ENCODE peak calls at places on chromosomes 2 and 18, in nine cellular contexts. S is CD8-positive, alpha-beta T cell; T is GM23248; F is testis; D is endodermal cell; Q is WERI-Rb-1; U is kidney; G is colonic mucosa; O is neuronal stem cell. W is an unnamed sample. For H3K36me3, the result is how much of the 10 kb centered on the place peaks cover.

GRCh38 chr2:184363213-184363612 is 235.1 kb upstream of the ZNF804A start:
- DNase-seq in S (no peak), T (no peak), F (no peak), D (no peak), Q (peak), U (no peak), G (no peak), O (no peak), W (no peak)

GRCh38 chr2:220504890-220505564 is 877.6 kb downstream of the SLC4A3 start:
- DNase-seq in S (no peak), T (peak), F (no peak), D (peak), Q (no peak), U (no peak), G (peak), O (no peak), W (peak)

GRCh38 chr2:152228215-152228614 is 52.7 kb upstream of the STAM2 start:
- DNase-seq in S (no peak), T (peak), F (no peak), D (no peak), Q (no peak), U (no peak), G (no peak), O (no peak), W (no peak)

GRCh38 chr2:178238144-178238521 is 43.8 kb downstream of the OSBPL6 start:
- DNase-seq in S (no peak), T (peak), F (no peak), D (no peak), Q (no peak), U (no peak), G (no peak), O (no peak), W (peak)

GRCh38 chr2:191467113-191467512 is 210.8 kb upstream of the NABP1 start:
- DNase-seq in S (no peak), T (no peak), F (no peak), D (no peak), Q (no peak), U (no peak), G (no peak), O (no peak), W (no peak)

GRCh38 chr2:203328735-203329549 is 748 bp downstream of the ABI2 start:
- DNase-seq in S (peak), T (peak), F (peak), D (peak), Q (peak), U (no peak), G (peak), O (peak), W (peak)

GRCh38 chr2:231110551-231110950 is 14.3 kb downstream of the HTR2B start:
- DNase-seq in S (no peak), T (peak), F (no peak), D (no peak), Q (no peak), U (no peak), G (no peak), O (no peak), W (peak)

GRCh38 chr2:216635171-216635570 is 2.0 kb downstream of the IGFBP2 start:
- DNase-seq in S (no peak), T (no peak), F (no peak), D (peak), Q (no peak), U (no peak), G (no peak), O (peak), W (no peak)

GRCh38 chr2:204060896-204061640 is 124.5 kb downstream of the ICOS start:
- DNase-seq in S (no peak), T (no peak), F (no peak), D (no peak), Q (peak), U (no peak), G (no peak), O (no peak), W (no peak)

GRCh38 chr18:9348766-9349165 is 14.2 kb downstream of the TWSG1 start:
- DNase-seq in S (no peak), T (peak), F (no peak), D (no peak), Q (no peak), U (no peak), G (no peak), O (no peak), W (no peak)

GRCh38 chr2:174023591-174024523 is 58.7 kb upstream of the SP3 start:
- DNase-seq in S (no peak), T (peak), F (no peak), D (peak), Q (peak), U (no peak), G (no peak), O (no peak), W (peak)

GRCh38 chr18:31410716-31411483 is 34.3 kb downstream of the DSG4 start:
- DNase-seq in S (no peak), T (no peak), F (peak), D (peak), Q (no peak), U (peak), G (no peak), O (no peak), W (no peak)

GRCh38 chr2:41909584-41909983 is 138.2 kb upstream of the PKDCC start:
- DNase-seq in S (no peak), T (no peak), F (no peak), D (no peak), Q (no peak), U (no peak), G (no peak), O (no peak), W (no peak)

GRCh38 chr2:65231892-65232477 is 4.4 kb downstream of the ACTR2 start:
- DNase-seq in S (no peak), T (peak), F (no peak), D (no peak), Q (no peak), U (no peak), G (no peak), O (no peak), W (peak)

GRCh38 chr18:77222464-77222863 is 27.2 kb upstream of the GALR1 start:
- DNase-seq in S (no peak), T (no peak), F (no peak), D (no peak), Q (no peak), U (no peak), G (no peak), O (no peak), W (no peak)

GRCh38 chr18:7492385-7492784 is 74.7 kb upstream of the PTPRM start:
- DNase-seq in S (no peak), T (no peak), F (no peak), D (no peak), Q (no peak), U (no peak), G (no peak), O (no peak), W (no peak)

GRCh38 chr18:31487251-31488015 is 10.5 kb upstream of the DSG2 start:
- DNase-seq in S (no peak), T (peak), F (no peak), D (no peak), Q (no peak), U (no peak), G (no peak), O (no peak), W (peak)

GRCh38 chr2:3958969-3959368 is 255.6 kb downstream of the DCDC2C start:
- DNase-seq in S (no peak), T (no peak), F (no peak), D (no peak), Q (no peak), U (no peak), G (no peak), O (no peak), W (no peak)

GRCh38 chr2:100939445-100939844 is 62.6 kb upstream of the RPL31 start:
- DNase-seq in S (no peak), T (no peak), F (no peak), D (no peak), Q (no peak), U (no peak), G (no peak), O (no peak), W (no peak)

GRCh38 chr2:20614201-20615045 is 36.5 kb downstream of the HS1BP3 start:
- DNase-seq in S (no peak), T (no peak), F (no peak), D (peak), Q (peak), U (peak), G (no peak), O (peak), W (no peak)

GRCh38 chr2:193824474-193824873 is 1629.7 kb upstream of the TMEFF2 start:
- DNase-seq in S (no peak), T (peak), F (no peak), D (no peak), Q (no peak), U (no peak), G (no peak), O (no peak), W (peak)

GRCh38 chr2:119260636-119261497 is 37.2 kb downstream of the STEAP3 start:
- DNase-seq in S (no peak), T (peak), F (peak), D (peak), Q (no peak), U (no peak), G (no peak), O (no peak), W (no peak)

GRCh38 chr2:104562537-104562936 is 291.4 kb upstream of the POU3F3 start:
- DNase-seq in S (no peak), T (no peak), F (no peak), D (no peak), Q (no peak), U (no peak), G (no peak), O (no peak), W (no peak)

GRCh38 chr18:69400976-69401474 is 337 bp downstream of the DOK6 start:
- DNase-seq in S (no peak), T (peak), F (peak), D (peak), Q (peak), U (peak), G (no peak), O (peak), W (peak)

GRCh38 chr18:49486617-49486958 is 446 bp downstream of the C18orf32 start:
- DNase-seq in S (no peak), T (peak), F (no peak), D (no peak), Q (no peak), U (no peak), G (no peak), O (no peak), W (no peak)

GRCh38 chr2:240921319-240922233 is 15.4 kb downstream of the CROCC2 start:
- DNase-seq in S (no peak), T (peak), F (peak), D (peak), Q (peak), U (peak), G (peak), O (no peak), W (peak)
- H3K27ac ChIP-seq in S (no peak), T (peak), F (no peak), D (no peak), Q (no peak), U (no peak), G (peak), O (no peak), W (peak)

DNA sequence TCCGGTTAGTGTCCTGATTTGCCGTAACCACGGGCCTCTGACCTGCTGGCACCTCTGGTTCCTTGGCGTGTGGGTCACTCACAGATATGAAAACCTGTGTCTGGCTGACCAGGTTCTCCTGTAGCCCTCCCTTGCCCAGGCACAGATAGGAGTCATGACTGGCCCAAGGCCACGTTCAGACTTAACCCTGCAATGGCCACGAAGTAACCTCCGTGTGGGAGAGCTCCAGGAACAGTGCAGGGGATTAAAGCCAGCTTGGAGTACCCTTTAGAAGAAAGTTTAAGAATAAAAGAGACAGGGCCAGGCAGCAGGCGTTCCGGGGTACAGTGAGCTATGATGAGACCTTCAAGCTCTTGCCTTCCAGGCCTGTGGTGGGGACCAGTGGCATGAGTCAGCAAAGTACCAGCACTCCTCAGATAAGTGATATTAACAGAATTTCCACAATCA is 25.5 kb downstream of the CENPO start:
- DNase-seq in S (no peak), T (peak), F (peak), D (peak), Q (no peak), U (peak), G (peak), O (no peak), W (peak)
- H3K36me3 ChIP-seq in S (under half), T (under half), F (under half), D (half or more), Q (half or more), U (under half), G (under half), O (under half), W (under half)

GRCh38 chr2:113052767-113053166 is at the start of gene IL36B:
- DNase-seq in S (no peak), T (no peak), F (no peak), D (no peak), Q (no peak), U (no peak), G (no peak), O (no peak), W (no peak)

GRCh38 chr2:113050921-113051895 is 1.5 kb downstream of the IL36B start:
- DNase-seq in S (no peak), T (no peak), F (no peak), D (no peak), Q (no peak), U (no peak), G (no peak), O (no peak), W (no peak)

GRCh38 chr2:113056501-113056900 is 2.5 kb upstream of the IL36RN start:
- DNase-seq in S (no peak), T (no peak), F (no peak), D (no peak), Q (no peak), U (no peak), G (peak), O (no peak), W (no peak)

GRCh38 chr2:113057127-113057526 is 1.9 kb upstream of the IL36RN start:
- DNase-seq in S (no peak), T (no peak), F (no peak), D (no peak), Q (no peak), U (no peak), G (no peak), O (no peak), W (no peak)

GRCh38 chr2:113053666-113054435 is 1.2 kb upstream of the IL36B start:
- DNase-seq in S (no peak), T (no peak), F (no peak), D (no peak), Q (no peak), U (no peak), G (peak), O (no peak), W (no peak)
- H3K27ac ChIP-seq in S (no peak), T (no peak), F (no peak), D (no peak), Q (no peak), U (no peak), G (no peak), O (no peak), W (no peak)

GRCh38 chr2:9592699-9593098 is 37.1 kb upstream of the ADAM17 start:
- DNase-seq in S (no peak), T (no peak), F (no peak), D (no peak), Q (no peak), U (no peak), G (no peak), O (no peak), W (no peak)

GRCh38 chr2:9593936-9594335 is 36.9 kb downstream of the YWHAQ start:
- DNase-seq in S (no peak), T (peak), F (no peak), D (no peak), Q (no peak), U (no peak), G (no peak), O (no peak), W (no peak)

GRCh38 chr2:9586465-9586864 is 30.8 kb upstream of the ADAM17 start:
- DNase-seq in S (no peak), T (no peak), F (no peak), D (no peak), Q (no peak), U (no peak), G (no peak), O (no peak), W (no peak)

GRCh38 chr2:9594361-9595063 is 36.3 kb downstream of the YWHAQ start:
- DNase-seq in S (no peak), T (peak), F (peak), D (no peak), Q (no peak), U (no peak), G (no peak), O (no peak), W (peak)

DNA sequence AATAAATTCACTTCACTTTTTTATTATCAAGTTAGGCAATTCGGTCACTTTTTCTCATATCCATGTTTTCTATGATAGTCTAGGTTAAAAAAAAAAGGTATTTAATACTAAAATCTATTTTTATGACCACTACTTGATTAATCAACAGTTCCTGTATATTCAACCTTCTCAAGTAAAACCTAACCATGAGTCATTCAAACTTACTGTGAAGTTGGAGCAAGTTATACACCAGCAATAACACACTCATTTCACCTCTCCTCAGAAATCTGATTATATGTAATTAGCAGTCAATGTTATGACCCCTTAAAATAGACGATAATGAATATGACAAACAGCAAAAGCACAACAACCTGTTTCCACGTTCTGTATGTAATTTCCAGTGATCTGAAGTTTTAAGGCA is 35.0 kb upstream of the ADAM17 start:
- DNase-seq in S (no peak), T (peak), F (no peak), D (no peak), Q (no peak), U (no peak), G (no peak), O (no peak), W (no peak)
- H3K36me3 ChIP-seq in S (under half), T (half or more), F (under half), D (half or more), Q (half or more), U (under half), G (under half), O (under half), W (under half)

DNA sequence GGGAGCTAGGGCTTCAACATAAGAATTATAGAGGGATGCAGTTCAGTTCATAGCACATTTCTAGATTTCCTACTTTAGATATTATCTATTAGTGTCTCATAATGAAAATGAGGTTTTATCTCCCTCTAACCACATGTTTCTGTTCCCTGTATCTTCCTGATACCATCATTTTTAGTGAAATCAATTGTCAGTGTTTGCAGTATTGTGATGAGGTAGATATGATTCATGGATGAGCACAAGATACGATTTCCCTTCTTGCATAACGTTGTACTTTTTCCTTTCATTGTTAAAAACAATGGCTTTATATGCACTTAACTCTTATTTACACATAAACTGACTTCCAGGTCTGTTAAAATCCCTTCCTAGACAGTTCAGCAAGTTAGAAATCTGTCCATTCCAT is 211.4 kb downstream of the ZBTB7C start:
- DNase-seq in S (no peak), T (peak), F (no peak), D (no peak), Q (no peak), U (no peak), G (no peak), O (no peak), W (no peak)
- H3K27ac ChIP-seq in S (no peak), T (no peak), F (no peak), D (no peak), Q (no peak), U (no peak), G (no peak), O (no peak), W (no peak)

DNA sequence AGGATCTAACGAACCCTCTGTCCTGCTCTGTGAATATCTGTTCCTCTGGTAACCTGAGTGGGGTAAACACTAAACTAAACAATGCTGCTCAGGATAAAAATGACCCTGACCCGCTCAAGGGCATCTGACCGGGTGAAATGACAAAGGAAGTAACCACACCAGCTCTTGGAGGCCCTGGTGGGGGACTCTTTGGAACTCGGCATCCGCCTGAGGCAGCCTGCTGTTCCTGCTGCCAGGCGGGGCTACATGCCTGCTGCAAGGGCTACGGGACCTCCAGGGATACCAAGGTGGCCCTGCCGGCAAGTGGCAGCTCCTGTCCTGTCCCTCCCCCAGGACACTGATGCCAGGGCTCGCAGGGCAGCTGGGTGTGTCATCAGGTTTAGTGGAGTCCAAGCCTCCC is 273.3 kb downstream of the HDAC4 start:
- DNase-seq in S (no peak), T (no peak), F (no peak), D (no peak), Q (no peak), U (no peak), G (no peak), O (no peak), W (no peak)
- H3K36me3 ChIP-seq in S (under half), T (under half), F (under half), D (under half), Q (under half), U (under half), G (under half), O (under half), W (under half)

GRCh38 chr18:59514193-59514592 is 155.1 kb upstream of the LMAN1 start:
- DNase-seq in S (no peak), T (peak), F (peak), D (no peak), Q (peak), U (peak), G (peak), O (no peak), W (peak)
- H3K27ac ChIP-seq in S (no peak), T (no peak), F (no peak), D (no peak), Q (no peak), U (no peak), G (no peak), O (no peak), W (no peak)